ENCODE peak calls at places on chromosomes 4 and X, in ten cellular contexts. One of them, this sample, is unnamed.

GRCh38 chr4:2878346-2878745 is 34.7 kb downstream of the ADD1 start:
- DNase-seq in SJSA1: no peak
- DNase-seq in heart right ventricle: no peak
- DNase-seq in PC-3: no peak
- DNase-seq in mammary epithelial cell: no peak
- DNase-seq in GM12878: no peak
- DNase-seq in PC-9: no peak
- DNase-seq in astrocyte: no peak
- DNase-seq in A549: no peak
- DNase-seq in prostate gland: no peak
- DNase-seq in this sample: no peak

GRCh38 chr4:46196086-46196485 is 72.2 kb upstream of the GABRG1 start:
- DNase-seq in SJSA1: no peak
- DNase-seq in PC-3: no peak
- DNase-seq in astrocyte: no peak
- DNase-seq in GM12878: no peak
- DNase-seq in prostate gland: no peak
- DNase-seq in heart right ventricle: no peak
- DNase-seq in mammary epithelial cell: no peak
- DNase-seq in PC-9: no peak
- DNase-seq in A549: no peak
- DNase-seq in this sample: no peak

GRCh38 chr4:1198070-1198844 is 25.9 kb upstream of the SPON2 start:
- DNase-seq in SJSA1: no peak
- DNase-seq in astrocyte: peak; percentile 53
- DNase-seq in mammary epithelial cell: no peak
- DNase-seq in PC-9: no peak
- DNase-seq in A549: no peak
- DNase-seq in prostate gland: no peak
- DNase-seq in GM12878: no peak
- DNase-seq in PC-3: no peak
- DNase-seq in heart right ventricle: no peak
- DNase-seq in this sample: no peak

GRCh38 chr4:90345549-90345948 is 218.4 kb downstream of the CCSER1 start:
- DNase-seq in astrocyte: no peak
- DNase-seq in prostate gland: no peak
- DNase-seq in heart right ventricle: no peak
- DNase-seq in SJSA1: no peak
- DNase-seq in PC-3: no peak
- DNase-seq in mammary epithelial cell: no peak
- DNase-seq in GM12878: no peak
- DNase-seq in A549: no peak
- DNase-seq in PC-9: no peak
- DNase-seq in this sample: no peak

GRCh38 chrX:120660638-120661037 is 30.8 kb upstream of the C1GALT1C1 start:
- DNase-seq in prostate gland: no peak
- DNase-seq in A549: no peak
- DNase-seq in SJSA1: no peak
- DNase-seq in PC-3: peak; percentile 84
- DNase-seq in astrocyte: no peak
- DNase-seq in GM12878: no peak
- DNase-seq in heart right ventricle: no peak
- DNase-seq in mammary epithelial cell: peak; percentile 68
- DNase-seq in PC-9: peak; percentile 40
- DNase-seq in this sample: no peak

GRCh38 chr4:103171006-103171405 is 27.1 kb downstream of the CENPE start:
- DNase-seq in SJSA1: no peak
- DNase-seq in GM12878: no peak
- DNase-seq in A549: no peak
- DNase-seq in astrocyte: no peak
- DNase-seq in prostate gland: no peak
- DNase-seq in mammary epithelial cell: no peak
- DNase-seq in heart right ventricle: no peak
- DNase-seq in PC-9: no peak
- DNase-seq in PC-3: no peak
- DNase-seq in this sample: no peak

GRCh38 chr4:83231620-83232056 is 53.0 kb downstream of the COQ2 start:
- DNase-seq in A549: no peak
- DNase-seq in GM12878: peak; percentile 88
- DNase-seq in PC-3: peak; percentile 63
- DNase-seq in SJSA1: no peak
- DNase-seq in astrocyte: no peak
- DNase-seq in PC-9: no peak
- DNase-seq in mammary epithelial cell: peak; percentile 82
- DNase-seq in heart right ventricle: no peak
- DNase-seq in prostate gland: no peak
- DNase-seq in this sample: no peak

GRCh38 chrX:40140706-40141499 is 43.1 kb upstream of the BCOR start:
- DNase-seq in PC-3: no peak
- DNase-seq in PC-9: no peak
- DNase-seq in mammary epithelial cell: no peak
- DNase-seq in astrocyte: peak; percentile 60
- DNase-seq in GM12878: no peak
- DNase-seq in SJSA1: peak; percentile 6
- DNase-seq in prostate gland: no peak
- DNase-seq in heart right ventricle: peak; percentile 27
- DNase-seq in A549: no peak
- DNase-seq in this sample: no peak

GRCh38 chrX:109967151-109967550 is 35.8 kb upstream of the TMEM164 start:
- DNase-seq in A549: no peak
- DNase-seq in PC-3: peak; percentile 62
- DNase-seq in prostate gland: no peak
- DNase-seq in PC-9: no peak
- DNase-seq in SJSA1: peak; percentile 1
- DNase-seq in astrocyte: no peak
- DNase-seq in heart right ventricle: no peak
- DNase-seq in GM12878: no peak
- DNase-seq in mammary epithelial cell: peak; percentile 31
- DNase-seq in this sample: no peak

GRCh38 chrX:119954374-119954773 is 10.8 kb upstream of the NKAP start:
- DNase-seq in SJSA1: no peak
- DNase-seq in PC-9: no peak
- DNase-seq in mammary epithelial cell: no peak
- DNase-seq in PC-3: no peak
- DNase-seq in heart right ventricle: no peak
- DNase-seq in GM12878: no peak
- DNase-seq in astrocyte: no peak
- DNase-seq in A549: no peak
- DNase-seq in prostate gland: no peak
- DNase-seq in this sample: no peak

GRCh38 chr4:102574317-102574716 is 73.2 kb downstream of the NFKB1 start:
- DNase-seq in PC-3: peak; percentile 61
- DNase-seq in mammary epithelial cell: no peak
- DNase-seq in PC-9: no peak
- DNase-seq in prostate gland: no peak
- DNase-seq in SJSA1: peak; percentile 47
- DNase-seq in GM12878: no peak
- DNase-seq in astrocyte: no peak
- DNase-seq in heart right ventricle: no peak
- DNase-seq in A549: no peak
- DNase-seq in this sample: peak; percentile 13

GRCh38 chr4:30832652-30833051 is 112.5 kb downstream of the PCDH7 start:
- DNase-seq in prostate gland: no peak
- DNase-seq in SJSA1: no peak
- DNase-seq in mammary epithelial cell: no peak
- DNase-seq in PC-9: no peak
- DNase-seq in PC-3: no peak
- DNase-seq in A549: no peak
- DNase-seq in heart right ventricle: no peak
- DNase-seq in astrocyte: no peak
- DNase-seq in GM12878: no peak
- DNase-seq in this sample: no peak

DNA sequence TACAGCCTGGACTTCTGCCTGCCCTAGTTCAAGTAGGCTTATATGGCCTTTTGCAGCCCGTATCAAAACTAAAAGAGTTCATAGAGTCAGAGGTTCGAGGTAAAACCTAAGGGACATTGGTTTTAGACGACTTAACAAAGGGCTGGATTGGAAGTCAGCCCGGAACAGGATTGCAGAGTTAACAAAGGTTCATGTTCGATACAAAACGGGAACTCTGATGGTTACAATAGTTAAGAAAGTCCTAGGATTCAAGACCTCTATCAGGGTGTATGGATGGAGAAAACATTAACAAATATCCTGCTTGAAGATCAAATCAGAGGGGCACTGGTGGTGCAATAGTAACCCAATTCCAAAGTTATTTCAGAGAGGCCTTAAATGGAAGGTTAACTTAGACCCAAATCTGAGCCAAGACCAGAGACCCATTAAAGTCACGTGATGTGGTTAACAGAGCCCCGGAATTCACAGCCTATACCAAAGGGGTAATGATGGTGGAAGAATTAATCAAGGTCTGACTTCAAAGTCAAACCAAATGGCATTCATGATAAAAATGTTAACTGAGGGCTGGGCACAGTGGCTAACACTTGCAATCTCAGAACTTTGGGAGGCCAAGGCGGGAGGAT is 656 bp upstream of the ZNF630 start:
- DNase-seq in GM12878: no peak
- DNase-seq in PC-3: no peak
- DNase-seq in heart right ventricle: no peak
- DNase-seq in A549: no peak
- DNase-seq in SJSA1: no peak
- DNase-seq in prostate gland: no peak
- DNase-seq in mammary epithelial cell: no peak
- DNase-seq in PC-9: no peak
- DNase-seq in astrocyte: no peak
- DNase-seq in this sample: no peak
- H3K27ac ChIP-seq in GM12878: no peak overlapping the region
- H3K27ac ChIP-seq in PC-3: no peak overlapping the region
- H3K27ac ChIP-seq in heart right ventricle: no peak overlapping the region
- H3K27ac ChIP-seq in A549: peak overlapping the region; percentile 93
- H3K27ac ChIP-seq in SJSA1: no peak overlapping the region
- H3K27ac ChIP-seq in prostate gland: peak overlapping the region; percentile 86
- H3K27ac ChIP-seq in mammary epithelial cell: no peak overlapping the region
- H3K27ac ChIP-seq in PC-9: no peak overlapping the region
- H3K27ac ChIP-seq in astrocyte: no peak overlapping the region
- H3K27ac ChIP-seq in this sample: no peak overlapping the region

GRCh38 chr4:6697096-6697495 is 3.4 kb downstream of the S100P start:
- DNase-seq in GM12878: no peak
- DNase-seq in heart right ventricle: no peak
- DNase-seq in astrocyte: no peak
- DNase-seq in A549: no peak
- DNase-seq in mammary epithelial cell: peak; percentile 20
- DNase-seq in prostate gland: no peak
- DNase-seq in PC-3: no peak
- DNase-seq in PC-9: no peak
- DNase-seq in SJSA1: no peak
- DNase-seq in this sample: no peak
- H3K4me3 ChIP-seq in GM12878: no peak overlapping the region
- H3K4me3 ChIP-seq in heart right ventricle: no peak overlapping the region
- H3K4me3 ChIP-seq in astrocyte: no peak overlapping the region
- H3K4me3 ChIP-seq in A549: no peak overlapping the region
- H3K4me3 ChIP-seq in mammary epithelial cell: no peak overlapping the region
- H3K4me3 ChIP-seq in prostate gland: no peak overlapping the region
- H3K4me3 ChIP-seq in PC-3: no peak overlapping the region
- H3K4me3 ChIP-seq in PC-9: no peak overlapping the region
- H3K4me3 ChIP-seq in SJSA1: no peak overlapping the region
- H3K4me3 ChIP-seq in this sample: no peak overlapping the region

GRCh38 chr4:94516999-94517398 is 65.3 kb downstream of the PDLIM5 start:
- DNase-seq in PC-3: peak; percentile 83
- DNase-seq in GM12878: no peak
- DNase-seq in astrocyte: peak; percentile 83
- DNase-seq in mammary epithelial cell: peak; percentile 83
- DNase-seq in prostate gland: no peak
- DNase-seq in SJSA1: peak; percentile 53
- DNase-seq in A549: no peak
- DNase-seq in heart right ventricle: no peak
- DNase-seq in PC-9: no peak
- DNase-seq in this sample: no peak

GRCh38 chr4:94519019-94519418 is 67.3 kb downstream of the PDLIM5 start:
- DNase-seq in mammary epithelial cell: no peak
- DNase-seq in GM12878: no peak
- DNase-seq in A549: no peak
- DNase-seq in astrocyte: no peak
- DNase-seq in SJSA1: no peak
- DNase-seq in heart right ventricle: no peak
- DNase-seq in prostate gland: no peak
- DNase-seq in PC-9: no peak
- DNase-seq in PC-3: no peak
- DNase-seq in this sample: no peak

GRCh38 chr4:94517492-94517891 is 65.8 kb downstream of the PDLIM5 start:
- DNase-seq in prostate gland: no peak
- DNase-seq in A549: no peak
- DNase-seq in SJSA1: no peak
- DNase-seq in astrocyte: no peak
- DNase-seq in heart right ventricle: no peak
- DNase-seq in GM12878: no peak
- DNase-seq in PC-3: no peak
- DNase-seq in mammary epithelial cell: no peak
- DNase-seq in PC-9: no peak
- DNase-seq in this sample: no peak

GRCh38 chr4:94516067-94516466 is 64.3 kb downstream of the PDLIM5 start:
- DNase-seq in prostate gland: peak; percentile 23
- DNase-seq in SJSA1: peak; percentile 81
- DNase-seq in mammary epithelial cell: peak; percentile 75
- DNase-seq in PC-9: no peak
- DNase-seq in A549: no peak
- DNase-seq in heart right ventricle: no peak
- DNase-seq in astrocyte: peak; percentile 92
- DNase-seq in GM12878: no peak
- DNase-seq in PC-3: peak; percentile 79
- DNase-seq in this sample: peak; percentile 64

DNA sequence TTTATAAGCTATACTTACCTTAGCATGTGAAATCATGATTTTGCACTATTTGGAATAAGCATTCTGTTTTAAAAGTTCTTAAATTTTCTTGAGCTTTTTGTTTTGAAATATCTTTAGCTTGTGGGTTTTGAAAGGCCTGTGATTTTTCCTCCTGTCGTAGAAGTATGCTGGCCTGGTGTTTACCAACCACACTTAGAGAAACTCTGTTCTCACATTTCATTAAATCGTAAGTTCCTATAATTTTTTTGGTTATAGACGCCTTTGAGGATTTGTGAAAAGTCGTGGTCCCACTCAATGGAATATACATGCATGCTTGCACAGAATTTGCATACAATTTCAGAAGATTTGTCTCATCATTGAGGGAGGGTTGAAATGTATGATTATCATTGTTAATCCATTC is 63.6 kb downstream of the PDLIM5 start:
- DNase-seq in prostate gland: no peak
- DNase-seq in SJSA1: no peak
- DNase-seq in mammary epithelial cell: no peak
- DNase-seq in GM12878: no peak
- DNase-seq in heart right ventricle: no peak
- DNase-seq in PC-3: no peak
- DNase-seq in astrocyte: peak; percentile 72
- DNase-seq in A549: no peak
- DNase-seq in PC-9: no peak
- DNase-seq in this sample: no peak
- H3K27ac ChIP-seq in prostate gland: peak overlapping the region; percentile 65
- H3K27ac ChIP-seq in SJSA1: peak overlapping the region; percentile 77
- H3K27ac ChIP-seq in mammary epithelial cell: peak overlapping the region; percentile 77
- H3K27ac ChIP-seq in GM12878: no peak overlapping the region
- H3K27ac ChIP-seq in heart right ventricle: no peak overlapping the region
- H3K27ac ChIP-seq in PC-3: peak overlapping the region; percentile 89
- H3K27ac ChIP-seq in astrocyte: peak overlapping the region; percentile 85
- H3K27ac ChIP-seq in A549: peak overlapping the region; percentile 40
- H3K27ac ChIP-seq in PC-9: no peak overlapping the region
- H3K27ac ChIP-seq in this sample: no peak overlapping the region

DNA sequence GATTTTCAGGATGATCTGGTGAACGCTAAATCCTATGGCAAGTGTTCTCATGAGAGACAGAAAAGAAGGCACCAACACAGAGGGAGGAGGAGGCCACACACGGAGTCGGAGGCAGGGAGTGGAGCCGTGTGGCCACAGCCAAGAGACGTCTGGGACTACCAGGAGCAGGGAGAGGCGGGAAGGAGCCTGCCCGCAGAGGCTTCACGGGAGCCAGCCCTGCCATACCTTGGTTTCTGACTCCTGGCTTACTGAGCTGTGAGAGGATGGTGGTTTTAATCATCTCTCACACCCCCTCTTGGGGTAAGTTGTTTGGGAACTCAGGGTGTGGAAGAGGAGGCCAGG is 33.5 kb upstream of the GPR78 start:
- DNase-seq in PC-9: no peak
- DNase-seq in astrocyte: no peak
- DNase-seq in mammary epithelial cell: no peak
- DNase-seq in A549: no peak
- DNase-seq in PC-3: no peak
- DNase-seq in GM12878: no peak
- DNase-seq in prostate gland: no peak
- DNase-seq in heart right ventricle: no peak
- DNase-seq in SJSA1: no peak
- DNase-seq in this sample: no peak
- H3K4me3 ChIP-seq in PC-9: no peak overlapping the region
- H3K4me3 ChIP-seq in astrocyte: no peak overlapping the region
- H3K4me3 ChIP-seq in mammary epithelial cell: no peak overlapping the region
- H3K4me3 ChIP-seq in A549: no peak overlapping the region
- H3K4me3 ChIP-seq in PC-3: no peak overlapping the region
- H3K4me3 ChIP-seq in GM12878: no peak overlapping the region
- H3K4me3 ChIP-seq in prostate gland: no peak overlapping the region
- H3K4me3 ChIP-seq in heart right ventricle: no peak overlapping the region
- H3K4me3 ChIP-seq in SJSA1: peak overlapping the region; percentile 4
- H3K4me3 ChIP-seq in this sample: no peak overlapping the region